ENCODE peak calls at places on chromosomes 1 and 21, in ten cellular contexts. One of them, this sample, is unnamed.
A peak's percentile ranks its signal among the peaks of the same experiment; 100 is the strongest.

GRCh38 chr1:202291001-202291400 is 50.7 kb downstream of the UBE2T start:
- DNase-seq in right cardiac atrium: no peak
- DNase-seq in lung: no peak
- DNase-seq in Caco-2: no peak
- DNase-seq in GM23338: no peak
- DNase-seq in mesenchymal stem cell: no peak
- DNase-seq in upper lobe of right lung: no peak
- DNase-seq in ovary: no peak
- DNase-seq in adrenal gland: no peak
- DNase-seq in heart left ventricle: no peak
- DNase-seq in this sample: no peak

GRCh38 chr1:7568901-7569524 is 202.1 kb upstream of the VAMP3 start:
- DNase-seq in right cardiac atrium: no peak
- DNase-seq in lung: no peak
- DNase-seq in Caco-2: no peak
- DNase-seq in GM23338: no peak
- DNase-seq in mesenchymal stem cell: no peak
- DNase-seq in upper lobe of right lung: no peak
- DNase-seq in ovary: no peak
- DNase-seq in adrenal gland: no peak
- DNase-seq in heart left ventricle: no peak
- DNase-seq in this sample: no peak

GRCh38 chr1:47181955-47182680 is 7.7 kb downstream of the PDZK1IP1 start:
- DNase-seq in right cardiac atrium: no peak
- DNase-seq in lung: no peak
- DNase-seq in Caco-2: no peak
- DNase-seq in GM23338: no peak
- DNase-seq in mesenchymal stem cell: no peak
- DNase-seq in upper lobe of right lung: no peak
- DNase-seq in ovary: no peak
- DNase-seq in adrenal gland: no peak
- DNase-seq in heart left ventricle: no peak
- DNase-seq in this sample: no peak

GRCh38 chr1:26530898-26531598 is 1.5 kb downstream of the RPS6KA1 start:
- DNase-seq in right cardiac atrium: no peak
- DNase-seq in lung: peak; percentile 89
- DNase-seq in Caco-2: peak; percentile 87
- DNase-seq in GM23338: peak; percentile 93
- DNase-seq in mesenchymal stem cell: peak; percentile 74
- DNase-seq in upper lobe of right lung: peak; percentile 92
- DNase-seq in ovary: no peak
- DNase-seq in adrenal gland: peak; percentile 64
- DNase-seq in heart left ventricle: no peak
- DNase-seq in this sample: peak; percentile 81

GRCh38 chr1:234400773-234401172 is 27.5 kb downstream of the COA6 start:
- DNase-seq in right cardiac atrium: no peak
- DNase-seq in lung: no peak
- DNase-seq in Caco-2: no peak
- DNase-seq in GM23338: no peak
- DNase-seq in mesenchymal stem cell: peak; percentile 28
- DNase-seq in upper lobe of right lung: no peak
- DNase-seq in ovary: no peak
- DNase-seq in adrenal gland: no peak
- DNase-seq in heart left ventricle: no peak
- DNase-seq in this sample: no peak

GRCh38 chr21:26961704-26962103 is 5.2 kb downstream of the ADAMTS5 start:
- DNase-seq in right cardiac atrium: peak; percentile 13
- DNase-seq in lung: no peak
- DNase-seq in Caco-2: no peak
- DNase-seq in GM23338: peak; percentile 83
- DNase-seq in mesenchymal stem cell: no peak
- DNase-seq in upper lobe of right lung: no peak
- DNase-seq in ovary: peak; percentile 51
- DNase-seq in adrenal gland: no peak
- DNase-seq in heart left ventricle: no peak
- DNase-seq in this sample: peak; percentile 32

GRCh38 chr1:180169641-180170155 is 15.0 kb downstream of the QSOX1 start:
- DNase-seq in right cardiac atrium: no peak
- DNase-seq in lung: no peak
- DNase-seq in Caco-2: no peak
- DNase-seq in GM23338: no peak
- DNase-seq in mesenchymal stem cell: no peak
- DNase-seq in upper lobe of right lung: peak; percentile 63
- DNase-seq in ovary: no peak
- DNase-seq in adrenal gland: no peak
- DNase-seq in heart left ventricle: no peak
- DNase-seq in this sample: no peak

GRCh38 chr1:77975907-77976306 is 3.0 kb downstream of the FUBP1 start:
- DNase-seq in right cardiac atrium: no peak
- DNase-seq in lung: no peak
- DNase-seq in Caco-2: no peak
- DNase-seq in GM23338: no peak
- DNase-seq in mesenchymal stem cell: peak; percentile 12
- DNase-seq in upper lobe of right lung: no peak
- DNase-seq in ovary: no peak
- DNase-seq in adrenal gland: no peak
- DNase-seq in heart left ventricle: no peak
- DNase-seq in this sample: no peak

GRCh38 chr1:235329139-235329808 is 904 bp downstream of the GGPS1 start:
- DNase-seq in right cardiac atrium: no peak
- DNase-seq in lung: peak; percentile 37
- DNase-seq in Caco-2: peak; percentile 57
- DNase-seq in GM23338: peak; percentile 47
- DNase-seq in mesenchymal stem cell: no peak
- DNase-seq in upper lobe of right lung: no peak
- DNase-seq in ovary: peak; percentile 32
- DNase-seq in adrenal gland: peak; percentile 71
- DNase-seq in heart left ventricle: no peak
- DNase-seq in this sample: peak; percentile 70

GRCh38 chr1:205504311-205505075 is at the start of gene CDK18:
- DNase-seq in right cardiac atrium: peak; percentile 78
- DNase-seq in lung: peak; percentile 91
- DNase-seq in Caco-2: peak; percentile 77
- DNase-seq in GM23338: peak; percentile 96
- DNase-seq in mesenchymal stem cell: peak; percentile 55
- DNase-seq in upper lobe of right lung: peak; percentile 96
- DNase-seq in ovary: peak; percentile 80
- DNase-seq in adrenal gland: peak; percentile 94
- DNase-seq in heart left ventricle: peak; percentile 86
- DNase-seq in this sample: peak; percentile 85

GRCh38 chr1:118136511-118136937 is 48.5 kb downstream of the SPAG17 start:
- DNase-seq in right cardiac atrium: no peak
- DNase-seq in lung: no peak
- DNase-seq in Caco-2: no peak
- DNase-seq in GM23338: no peak
- DNase-seq in mesenchymal stem cell: peak; percentile 10
- DNase-seq in upper lobe of right lung: no peak
- DNase-seq in ovary: no peak
- DNase-seq in adrenal gland: no peak
- DNase-seq in heart left ventricle: peak; percentile 34
- DNase-seq in this sample: no peak

GRCh38 chr1:219902951-219903350 is 25.4 kb downstream of the SLC30A10 start:
- DNase-seq in right cardiac atrium: no peak
- DNase-seq in lung: no peak
- DNase-seq in Caco-2: no peak
- DNase-seq in GM23338: no peak
- DNase-seq in mesenchymal stem cell: no peak
- DNase-seq in upper lobe of right lung: no peak
- DNase-seq in ovary: no peak
- DNase-seq in adrenal gland: no peak
- DNase-seq in heart left ventricle: no peak
- DNase-seq in this sample: no peak

GRCh38 chr1:203135636-203136305 is 8.2 kb downstream of the ADORA1 start:
- DNase-seq in right cardiac atrium: no peak
- DNase-seq in lung: no peak
- DNase-seq in Caco-2: no peak
- DNase-seq in GM23338: no peak
- DNase-seq in mesenchymal stem cell: no peak
- DNase-seq in upper lobe of right lung: peak; percentile 44
- DNase-seq in ovary: no peak
- DNase-seq in adrenal gland: no peak
- DNase-seq in heart left ventricle: no peak
- DNase-seq in this sample: no peak

GRCh38 chr1:226366290-226366689 is 41.6 kb downstream of the PARP1 start:
- DNase-seq in right cardiac atrium: no peak
- DNase-seq in lung: no peak
- DNase-seq in Caco-2: no peak
- DNase-seq in GM23338: no peak
- DNase-seq in mesenchymal stem cell: no peak
- DNase-seq in upper lobe of right lung: no peak
- DNase-seq in ovary: no peak
- DNase-seq in adrenal gland: no peak
- DNase-seq in heart left ventricle: no peak
- DNase-seq in this sample: no peak

GRCh38 chr1:222592171-222592570 is 2.4 kb upstream of the TAF1A start:
- DNase-seq in right cardiac atrium: no peak
- DNase-seq in lung: no peak
- DNase-seq in Caco-2: no peak
- DNase-seq in GM23338: no peak
- DNase-seq in mesenchymal stem cell: no peak
- DNase-seq in upper lobe of right lung: no peak
- DNase-seq in ovary: no peak
- DNase-seq in adrenal gland: no peak
- DNase-seq in heart left ventricle: no peak
- DNase-seq in this sample: no peak

GRCh38 chr1:97505816-97506215 is 415.0 kb downstream of the DPYD start:
- DNase-seq in right cardiac atrium: no peak
- DNase-seq in lung: no peak
- DNase-seq in Caco-2: no peak
- DNase-seq in GM23338: no peak
- DNase-seq in mesenchymal stem cell: no peak
- DNase-seq in upper lobe of right lung: no peak
- DNase-seq in ovary: no peak
- DNase-seq in adrenal gland: no peak
- DNase-seq in heart left ventricle: no peak
- DNase-seq in this sample: no peak

GRCh38 chr21:27581168-27581567 is 614.3 kb upstream of the ADAMTS5 start:
- DNase-seq in right cardiac atrium: no peak
- DNase-seq in lung: no peak
- DNase-seq in Caco-2: no peak
- DNase-seq in GM23338: no peak
- DNase-seq in mesenchymal stem cell: no peak
- DNase-seq in upper lobe of right lung: no peak
- DNase-seq in ovary: no peak
- DNase-seq in adrenal gland: no peak
- DNase-seq in heart left ventricle: no peak
- DNase-seq in this sample: no peak

GRCh38 chr21:29235714-29236197 is 63.0 kb upstream of the BACH1 start:
- DNase-seq in right cardiac atrium: no peak
- DNase-seq in lung: no peak
- DNase-seq in Caco-2: no peak
- DNase-seq in GM23338: no peak
- DNase-seq in mesenchymal stem cell: no peak
- DNase-seq in upper lobe of right lung: no peak
- DNase-seq in ovary: no peak
- DNase-seq in adrenal gland: no peak
- DNase-seq in heart left ventricle: no peak
- DNase-seq in this sample: no peak
- H3K4me1 ChIP-seq in right cardiac atrium: no peaks in the 10 kb centered on the region
- H3K4me1 ChIP-seq in lung: no peaks in the 10 kb centered on the region
- H3K4me1 ChIP-seq in Caco-2: peaks cover 20% of the 10 kb centered on the region
- H3K4me1 ChIP-seq in GM23338: no peaks in the 10 kb centered on the region
- H3K4me1 ChIP-seq in mesenchymal stem cell: peaks cover 6% of the 10 kb centered on the region
- H3K4me1 ChIP-seq in upper lobe of right lung: peaks cover 12% of the 10 kb centered on the region
- H3K4me1 ChIP-seq in ovary: no peaks in the 10 kb centered on the region
- H3K4me1 ChIP-seq in adrenal gland: peaks cover 15% of the 10 kb centered on the region
- H3K4me1 ChIP-seq in heart left ventricle: peaks cover 73% of the 10 kb centered on the region
- H3K4me1 ChIP-seq in this sample: peaks cover 4% of the 10 kb centered on the region

GRCh38 chr1:229556551-229556950 is 2.0 kb downstream of the ABCB10 start:
- DNase-seq in right cardiac atrium: no peak
- DNase-seq in lung: no peak
- DNase-seq in Caco-2: no peak
- DNase-seq in GM23338: no peak
- DNase-seq in mesenchymal stem cell: peak; percentile 17
- DNase-seq in upper lobe of right lung: no peak
- DNase-seq in ovary: no peak
- DNase-seq in adrenal gland: peak; percentile 43
- DNase-seq in heart left ventricle: no peak
- DNase-seq in this sample: no peak
- H3K4me1 ChIP-seq in right cardiac atrium: peaks cover 7% of the 10 kb centered on the region
- H3K4me1 ChIP-seq in lung: peaks cover 10% of the 10 kb centered on the region
- H3K4me1 ChIP-seq in Caco-2: peaks cover 7% of the 10 kb centered on the region
- H3K4me1 ChIP-seq in GM23338: peaks cover 7% of the 10 kb centered on the region
- H3K4me1 ChIP-seq in mesenchymal stem cell: peaks cover 5% of the 10 kb centered on the region
- H3K4me1 ChIP-seq in upper lobe of right lung: peaks cover 19% of the 10 kb centered on the region
- H3K4me1 ChIP-seq in ovary: peaks cover 6% of the 10 kb centered on the region
- H3K4me1 ChIP-seq in adrenal gland: no peaks in the 10 kb centered on the region
- H3K4me1 ChIP-seq in heart left ventricle: peaks cover 46% of the 10 kb centered on the region
- H3K4me1 ChIP-seq in this sample: peaks cover 15% of the 10 kb centered on the region

DNA sequence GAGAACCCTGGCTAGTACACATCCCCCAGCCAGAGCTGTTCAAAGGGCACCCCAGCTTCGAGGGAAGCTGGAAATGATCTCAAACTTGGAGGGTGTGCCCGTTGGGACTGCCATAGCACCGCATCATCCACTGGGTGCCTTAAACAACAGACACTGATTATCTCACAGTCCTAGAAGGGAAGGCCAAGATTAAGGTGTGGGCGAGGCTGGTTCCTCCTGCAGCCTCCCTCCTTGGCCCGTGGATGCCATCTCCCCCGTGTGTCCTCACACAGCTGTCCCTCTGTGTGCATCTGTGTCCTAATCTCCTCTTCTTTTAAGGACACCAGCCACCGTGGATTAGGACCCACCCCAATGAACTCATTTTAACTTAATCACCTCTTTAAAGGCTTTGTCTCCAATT is 4.2 kb upstream of the IBA57 start:
- DNase-seq in right cardiac atrium: no peak
- DNase-seq in lung: no peak
- DNase-seq in Caco-2: no peak
- DNase-seq in GM23338: no peak
- DNase-seq in mesenchymal stem cell: no peak
- DNase-seq in upper lobe of right lung: no peak
- DNase-seq in ovary: no peak
- DNase-seq in adrenal gland: no peak
- DNase-seq in heart left ventricle: no peak
- DNase-seq in this sample: peak; percentile 59
- H3K4me1 ChIP-seq in right cardiac atrium: no peaks in the 10 kb centered on the region
- H3K4me1 ChIP-seq in lung: no peaks in the 10 kb centered on the region
- H3K4me1 ChIP-seq in Caco-2: peaks cover 17% of the 10 kb centered on the region
- H3K4me1 ChIP-seq in GM23338: peaks cover 8% of the 10 kb centered on the region
- H3K4me1 ChIP-seq in mesenchymal stem cell: peaks cover 17% of the 10 kb centered on the region
- H3K4me1 ChIP-seq in upper lobe of right lung: peaks cover 21% of the 10 kb centered on the region
- H3K4me1 ChIP-seq in ovary: peaks cover 13% of the 10 kb centered on the region
- H3K4me1 ChIP-seq in adrenal gland: no peaks in the 10 kb centered on the region
- H3K4me1 ChIP-seq in heart left ventricle: peaks cover 41% of the 10 kb centered on the region
- H3K4me1 ChIP-seq in this sample: peaks cover 20% of the 10 kb centered on the region

DNA sequence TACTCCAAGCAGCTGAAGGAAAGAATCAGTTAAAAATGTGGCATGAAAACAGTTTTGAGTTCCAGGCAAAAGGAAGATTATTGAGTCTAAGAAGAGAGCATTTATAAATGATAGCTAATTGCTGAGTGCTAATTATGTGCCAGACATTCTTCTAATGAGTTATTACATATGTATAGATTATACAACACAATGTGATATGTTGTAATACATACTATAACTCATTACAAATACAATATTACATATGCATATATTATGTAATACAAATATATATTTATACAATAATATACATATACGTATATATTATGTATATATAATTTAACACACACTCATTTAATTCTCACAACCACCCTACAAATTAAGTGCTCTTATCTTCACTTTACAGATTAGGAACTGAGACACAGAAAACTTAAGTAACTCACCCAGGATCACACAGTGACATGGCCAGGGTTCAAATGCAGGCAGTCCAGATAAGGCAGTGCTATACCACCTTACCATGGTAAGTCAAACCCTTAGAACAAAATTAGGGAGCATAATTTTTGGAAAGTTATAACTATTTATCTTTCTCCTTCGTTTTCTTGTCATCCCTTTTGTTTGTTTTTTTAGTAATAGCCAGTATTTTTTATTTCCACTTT is 4.0 kb downstream of the SORT1 start:
- DNase-seq in right cardiac atrium: no peak
- DNase-seq in lung: no peak
- DNase-seq in Caco-2: no peak
- DNase-seq in GM23338: no peak
- DNase-seq in mesenchymal stem cell: no peak
- DNase-seq in upper lobe of right lung: no peak
- DNase-seq in ovary: no peak
- DNase-seq in adrenal gland: no peak
- DNase-seq in heart left ventricle: no peak
- DNase-seq in this sample: no peak
- H3K4me1 ChIP-seq in right cardiac atrium: peaks cover 13% of the 10 kb centered on the region
- H3K4me1 ChIP-seq in lung: peaks cover 33% of the 10 kb centered on the region
- H3K4me1 ChIP-seq in Caco-2: peaks cover 29% of the 10 kb centered on the region
- H3K4me1 ChIP-seq in GM23338: peaks cover 26% of the 10 kb centered on the region
- H3K4me1 ChIP-seq in mesenchymal stem cell: peaks cover 9% of the 10 kb centered on the region
- H3K4me1 ChIP-seq in upper lobe of right lung: peaks cover 76% of the 10 kb centered on the region
- H3K4me1 ChIP-seq in ovary: peaks cover 4% of the 10 kb centered on the region
- H3K4me1 ChIP-seq in adrenal gland: peaks cover 31% of the 10 kb centered on the region
- H3K4me1 ChIP-seq in heart left ventricle: peaks cover 86% of the 10 kb centered on the region
- H3K4me1 ChIP-seq in this sample: peaks cover 25% of the 10 kb centered on the region

This sample was measured in neural progenitor cell.